ENCODE peak calls at places on chromosomes 12 and 14, in four cellular contexts. P, N, U and A are unnamed samples. For H3K4me1 and H3K36me3, the result is how much of the 10 kb centered on the place peaks cover.

GRCh38 chr14:75715926-75716780 is 55.1 kb downstream of the TTLL5 start:
- DNase-seq in N (no peak), P (no peak), U (no peak), A (no peak)

GRCh38 chr14:44462372-44462771 is 44.7 kb downstream of the FSCB start:
- DNase-seq in U (no peak), P (no peak), N (no peak), A (no peak)

GRCh38 chr12:104713444-104713843 is 244.6 kb downstream of the SLC41A2 start:
- DNase-seq in N (no peak), P (no peak), U (no peak), A (no peak)

GRCh38 chr14:78567343-78567742 is 397.2 kb downstream of the NRXN3 start:
- DNase-seq in U (no peak), P (no peak), N (no peak), A (no peak)

GRCh38 chr14:73850940-73851339 is 691 bp upstream of the PTGR2 start:
- DNase-seq in U (no peak), P (no peak), N (no peak), A (no peak)

GRCh38 chr12:11779286-11779685 is 129.8 kb downstream of the ETV6 start:
- DNase-seq in U (no peak), N (no peak), P (no peak), A (no peak)

GRCh38 chr14:30751646-30752416 is 122.5 kb upstream of the COCH start:
- DNase-seq in N (no peak), P (no peak), U (no peak), A (peak)

GRCh38 chr12:49043241-49043640 is 17.4 kb downstream of the KMT2D start:
- DNase-seq in N (peak), P (no peak), U (no peak), A (no peak)

GRCh38 chr12:130677957-130678558 is 38.0 kb downstream of the RIMBP2 start:
- DNase-seq in P (no peak), N (no peak), U (no peak), A (no peak)

GRCh38 chr14:65810326-65810725 is 397.8 kb downstream of the FUT8 start:
- DNase-seq in N (no peak), P (no peak), U (no peak), A (no peak)

GRCh38 chr12:29088611-29089219 is 60.4 kb upstream of the FAR2 start:
- DNase-seq in U (no peak), P (no peak), N (no peak), A (peak)

DNA sequence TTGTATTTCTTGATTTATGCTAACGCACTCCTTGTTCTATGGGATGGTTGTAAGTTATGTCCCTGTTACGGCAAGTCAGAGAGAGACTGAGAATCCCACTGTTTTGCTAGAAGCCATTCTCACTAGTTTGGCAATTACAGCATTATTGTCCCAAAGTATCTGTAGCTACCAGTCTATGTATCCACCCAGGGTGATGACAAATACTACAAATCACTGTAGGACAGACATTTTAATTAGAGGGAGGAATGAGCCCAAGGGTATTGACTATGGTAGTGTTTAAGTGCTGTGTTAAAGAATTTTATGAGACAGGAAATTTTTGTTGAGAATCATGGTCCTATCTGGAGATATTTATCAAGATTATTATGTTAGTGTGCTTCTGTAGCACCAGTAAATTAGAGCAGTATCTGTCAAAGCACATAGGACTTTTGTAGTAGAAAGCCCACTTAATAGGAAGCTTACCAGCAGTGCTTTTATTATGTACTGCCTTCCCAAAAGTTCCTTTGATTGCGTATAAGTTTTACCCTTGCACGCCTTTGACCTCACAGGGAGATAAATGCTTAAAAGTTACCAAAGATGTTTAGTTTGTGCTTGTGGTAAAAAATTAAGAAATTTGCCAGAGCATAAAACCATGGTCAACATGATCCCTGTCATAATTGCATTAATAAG is 10.7 kb downstream of the PRKCH start:
- DNase-seq in U (no peak), N (no peak), P (no peak), A (no peak)
- H3K4me1 ChIP-seq in U (half or more), N (half or more), P (under half), A (half or more)

GRCh38 chr14:88825078-88825458 is 617 bp downstream of the TTC8 start:
- DNase-seq in N (no peak), P (no peak), U (no peak), A (no peak)

GRCh38 chr14:88825503-88825902 is 1.1 kb downstream of the TTC8 start:
- DNase-seq in U (no peak), P (no peak), N (no peak), A (no peak)

GRCh38 chr14:88821888-88822287 is 2.6 kb upstream of the TTC8 start:
- DNase-seq in P (no peak), U (no peak), N (no peak), A (no peak)

GRCh38 chr14:88824314-88825077 is at the start of gene TTC8:
- DNase-seq in P (peak), N (peak), U (peak), A (peak)

GRCh38 chr14:88823968-88824313 is 510 bp upstream of the TTC8 start:
- DNase-seq in P (no peak), U (no peak), N (no peak), A (no peak)
- H3K4me3 ChIP-seq in P (peak), U (peak), N (peak), A (peak)

GRCh38 chr14:22928237-22929103 is 706 bp downstream of the PRMT5 start:
- DNase-seq in P (peak), U (no peak), N (no peak), A (peak)

GRCh38 chr14:22923746-22924145 is 4.8 kb upstream of the RBM23 start:
- DNase-seq in U (no peak), P (no peak), N (no peak), A (no peak)

GRCh38 chr14:22922294-22922693 is 3.3 kb upstream of the RBM23 start:
- DNase-seq in P (no peak), N (no peak), U (no peak), A (no peak)

GRCh38 chr14:22926316-22926715 is 2.9 kb downstream of the PRMT5 start:
- DNase-seq in N (no peak), P (no peak), U (no peak), A (no peak)

DNA sequence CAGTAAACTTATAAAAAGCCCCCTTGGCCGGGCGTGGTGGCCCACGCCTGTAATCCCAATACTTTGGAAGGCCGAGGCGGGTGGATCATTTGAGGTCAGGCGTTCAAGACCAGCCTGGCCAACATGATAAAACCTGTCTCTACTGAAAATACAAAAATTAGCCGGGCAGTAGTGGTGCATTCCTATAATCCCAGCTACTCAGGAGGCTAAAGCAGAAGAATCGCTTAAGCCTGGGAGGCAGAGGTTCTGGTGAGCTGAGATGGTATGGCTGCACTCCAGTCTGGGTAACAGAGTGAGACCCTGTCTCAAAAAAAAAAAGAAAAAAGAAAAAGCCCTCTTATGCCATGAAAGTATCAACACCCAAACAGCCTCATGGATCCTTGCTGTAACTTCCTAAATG is 3.7 kb downstream of the PRMT5 start:
- DNase-seq in U (no peak), N (no peak), P (no peak), A (no peak)
- H3K36me3 ChIP-seq in U (under half), N (half or more), P (under half), A (under half)

GRCh38 chr12:124519741-124520140 is 47.7 kb downstream of the NCOR2 start:
- DNase-seq in N (no peak), P (no peak), U (no peak), A (no peak)
- H3K4me1 ChIP-seq in N (half or more), P (under half), U (under half), A (under half)

DNA sequence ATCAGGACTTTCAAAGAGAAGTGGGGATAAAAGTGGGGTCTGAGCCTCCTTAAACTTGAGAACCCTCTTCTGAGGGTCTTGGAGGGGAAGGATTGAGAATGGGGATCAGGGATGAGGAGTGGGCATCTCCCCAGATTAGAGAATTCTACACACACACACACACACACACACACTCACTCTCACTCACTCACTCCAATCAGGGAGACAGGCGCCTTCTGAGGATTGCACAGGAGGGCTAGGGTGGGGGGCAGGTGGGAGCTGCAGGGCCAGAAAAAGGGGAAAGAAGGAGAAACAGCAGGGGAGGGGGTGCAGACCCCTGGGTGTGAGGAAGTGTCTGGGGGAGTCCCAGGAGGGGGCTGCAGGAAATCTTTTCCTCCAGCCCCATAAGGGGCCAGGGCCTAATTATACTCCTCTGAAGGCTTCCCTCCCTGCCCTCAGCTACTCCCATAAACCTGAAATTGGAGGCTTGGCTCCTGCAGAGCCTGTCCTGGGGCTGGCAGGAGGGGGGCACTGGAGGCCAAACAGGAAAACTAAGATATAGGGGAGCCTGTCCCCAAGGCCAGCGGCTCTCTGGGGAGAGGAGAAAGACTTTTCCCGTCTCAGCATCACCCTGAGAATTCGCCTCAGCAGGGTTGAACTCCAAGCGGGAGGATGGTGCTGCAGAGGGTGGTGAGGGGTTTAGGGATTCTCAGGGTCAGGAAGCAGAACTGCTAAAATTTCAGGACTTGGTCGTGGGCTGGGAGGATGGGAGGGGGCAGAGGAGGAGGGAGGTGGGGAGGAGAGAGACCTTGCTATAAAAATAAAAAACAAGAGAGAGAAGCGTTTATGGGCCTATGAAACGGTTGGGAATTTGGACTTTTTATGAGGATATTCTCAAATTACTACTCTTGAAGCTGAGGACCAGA is 1.6 kb downstream of the HOXC9 start:
- DNase-seq in P (no peak), N (no peak), U (no peak), A (no peak)
- H3K4me3 ChIP-seq in P (peak), N (no peak), U (no peak), A (no peak)

DNA sequence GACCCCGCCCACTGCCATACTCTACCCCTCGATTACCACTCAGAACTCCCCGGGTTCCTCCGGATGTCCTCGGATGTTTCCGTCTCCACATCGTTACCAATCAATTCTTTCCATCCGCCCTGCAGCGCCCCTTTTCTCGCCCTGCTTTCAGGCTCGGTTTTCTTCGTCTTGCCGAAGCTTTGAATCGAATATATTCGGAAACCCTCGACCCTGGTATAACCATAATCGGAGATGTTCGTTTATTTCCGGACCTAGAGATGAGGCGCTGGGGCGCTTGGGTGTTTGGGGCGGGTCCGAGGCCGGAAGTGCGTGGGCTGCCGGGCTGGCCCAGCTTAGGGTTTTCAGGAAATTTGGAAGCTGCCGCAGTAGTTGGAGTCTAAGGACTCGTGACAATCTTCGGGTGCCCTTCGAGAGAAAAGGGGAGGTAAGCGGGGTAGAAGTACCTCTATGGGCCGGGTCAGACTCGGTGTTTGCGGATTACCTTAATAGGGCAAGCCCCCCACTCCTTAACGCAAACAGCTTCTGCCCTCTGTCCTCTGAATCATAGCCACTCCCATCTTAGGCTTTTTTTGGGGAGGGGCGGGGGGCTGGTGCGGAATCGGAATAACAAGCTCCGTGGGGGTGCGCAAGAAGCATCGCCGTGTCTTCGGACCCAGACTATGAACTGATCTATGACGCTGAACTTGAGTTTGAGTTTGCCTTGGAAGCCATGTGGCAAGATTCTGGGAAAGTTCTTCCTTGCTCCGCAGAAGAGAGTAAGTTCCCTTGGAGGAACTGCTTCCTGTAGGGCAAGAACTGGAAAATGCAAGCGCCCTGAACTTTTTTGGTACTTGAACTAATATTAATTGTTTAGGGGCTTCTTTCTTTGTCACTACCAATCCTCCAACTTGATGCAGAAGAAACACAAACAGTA is at the start of gene C14orf119:
- DNase-seq in P (peak), U (peak), N (peak), A (peak)
- H3K36me3 ChIP-seq in P (under half), U (under half), N (under half), A (under half)

DNA sequence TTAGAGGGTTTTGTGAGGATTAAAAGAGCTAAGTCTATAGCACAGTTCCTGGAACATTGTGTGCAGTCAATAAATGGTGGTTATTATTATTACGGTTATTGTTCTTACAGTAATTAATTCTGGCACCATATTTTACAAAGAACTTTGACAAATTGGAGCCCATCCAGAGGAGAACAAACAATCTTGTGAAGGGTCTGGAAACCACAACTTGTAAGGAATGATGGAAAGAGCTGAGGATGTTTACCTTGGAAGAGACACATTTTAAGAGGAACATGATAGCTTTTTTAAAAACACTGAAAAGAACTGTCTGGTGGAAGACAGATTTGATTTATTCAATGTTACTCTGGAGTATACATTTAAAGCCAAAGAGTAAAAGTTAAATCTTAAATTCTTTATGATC is 150.5 kb upstream of the KRR1 start:
- DNase-seq in U (no peak), N (no peak), P (no peak), A (no peak)
- H3K4me1 ChIP-seq in U (under half), N (under half), P (under half), A (under half)

DNA sequence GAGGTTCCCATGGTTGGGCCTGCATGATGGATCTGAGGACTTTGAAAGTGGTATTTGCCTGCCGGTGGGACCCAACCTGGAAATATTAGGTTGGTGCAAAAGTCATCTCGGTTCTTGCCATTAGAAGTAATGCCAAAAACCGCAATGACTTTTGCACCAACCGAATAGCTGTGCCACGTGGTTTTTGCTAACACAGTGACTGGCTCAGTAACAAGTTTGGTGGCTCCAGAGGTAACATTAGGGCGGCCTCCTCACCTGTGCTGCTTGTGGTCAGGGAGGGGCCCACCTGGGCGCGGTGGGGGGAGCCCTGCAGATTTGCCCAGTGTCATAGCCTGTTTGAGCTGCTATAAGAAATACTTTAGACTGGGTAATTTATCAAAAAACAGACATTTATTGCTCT is 1.8 kb downstream of the BDKRB2 start:
- DNase-seq in N (no peak), U (no peak), P (no peak), A (no peak)
- H3K4me3 ChIP-seq in N (peak), U (no peak), P (peak), A (no peak)